ENCODE peak calls at places on chromosomes 13 and 19, in four cellular contexts. One of them, this sample, is unnamed.

GRCh38 chr19:5804516-5805464 is at the start of gene NRTN:
- DNase-seq in glutamatergic neuron: peak
- DNase-seq in NCI-H460: peak
- DNase-seq in Daoy: no peak
- DNase-seq in this sample: no peak

GRCh38 chr13:76812971-76813691 is 73.1 kb downstream of the KCTD12 start:
- DNase-seq in glutamatergic neuron: no peak
- DNase-seq in NCI-H460: no peak
- DNase-seq in Daoy: no peak
- DNase-seq in this sample: no peak

GRCh38 chr13:106176103-106176502 is 359.4 kb downstream of the EFNB2 start:
- DNase-seq in glutamatergic neuron: no peak
- DNase-seq in NCI-H460: no peak
- DNase-seq in Daoy: no peak
- DNase-seq in this sample: no peak

GRCh38 chr19:33387351-33388230 is 14.1 kb downstream of the CEBPG start:
- DNase-seq in glutamatergic neuron: no peak
- DNase-seq in NCI-H460: no peak
- DNase-seq in Daoy: no peak
- DNase-seq in this sample: no peak

GRCh38 chr19:41264581-41265375 is 606 bp downstream of the HNRNPUL1 start:
- DNase-seq in glutamatergic neuron: no peak
- DNase-seq in NCI-H460: no peak
- DNase-seq in Daoy: peak
- DNase-seq in this sample: peak

GRCh38 chr19:13053761-13054604 is 48.7 kb downstream of the LYL1 start:
- DNase-seq in glutamatergic neuron: peak
- DNase-seq in NCI-H460: peak
- DNase-seq in Daoy: peak
- DNase-seq in this sample: peak

GRCh38 chr19:14413765-14414171 is 5.4 kb downstream of the DDX39A start:
- DNase-seq in glutamatergic neuron: peak
- DNase-seq in NCI-H460: no peak
- DNase-seq in Daoy: peak
- DNase-seq in this sample: peak

GRCh38 chr13:51801631-51802099 is 2.3 kb downstream of the DHRS12 start:
- DNase-seq in glutamatergic neuron: no peak
- DNase-seq in NCI-H460: no peak
- DNase-seq in Daoy: no peak
- DNase-seq in this sample: peak

GRCh38 chr19:44003461-44004134 is 841 bp downstream of the ZNF230 start:
- DNase-seq in glutamatergic neuron: no peak
- DNase-seq in NCI-H460: no peak
- DNase-seq in Daoy: no peak
- DNase-seq in this sample: no peak

GRCh38 chr19:45973564-45974338 is at the start of gene NOVA2:
- DNase-seq in glutamatergic neuron: peak
- DNase-seq in NCI-H460: peak
- DNase-seq in Daoy: peak
- DNase-seq in this sample: peak

GRCh38 chr19:44891016-44891882 is at the start of gene TOMM40:
- DNase-seq in glutamatergic neuron: peak
- DNase-seq in NCI-H460: peak
- DNase-seq in Daoy: no peak
- DNase-seq in this sample: peak

This sample was measured in LHCN-M2.